ENCODE peak calls at places on chromosomes 12 and 14, in nine cellular contexts. H is caudate nucleus; X is left cardiac atrium; E is neural crest cell; Z is renal cortical epithelial cell; F is stomach; S is iPS DF 19.7; K is GM10248; Q is CD4-positive, alpha-beta T cell. P is an unnamed sample.

GRCh38 chr12:24909667-24910066 is 39.2 kb downstream of the BCAT1 start:
- DNase-seq in Q (no peak), Z (peak), F (no peak), H (no peak), K (no peak), E (no peak), S (no peak), X (peak), P (no peak)

GRCh38 chr12:43284441-43284840 is 267.6 kb downstream of the ADAMTS20 start:
- DNase-seq in Q (no peak), S (no peak), E (no peak), Z (no peak), F (no peak), X (no peak), K (no peak), H (no peak), P (no peak)

GRCh38 chr12:49705479-49706267 is 1.5 kb downstream of the FMNL3 start:
- DNase-seq in E (no peak), K (peak), S (no peak), Z (peak), H (peak), X (peak), Q (no peak), F (no peak), P (peak)

GRCh38 chr12:88650715-88651114 is 70.4 kb upstream of the KITLG start:
- DNase-seq in S (no peak), F (no peak), K (no peak), Z (peak), E (no peak), X (no peak), Q (no peak), H (no peak), P (no peak)

GRCh38 chr12:68030248-68030647 is 41.0 kb downstream of the IFNG-AS1 start:
- DNase-seq in E (no peak), F (no peak), Z (no peak), H (no peak), K (no peak), Q (no peak), X (no peak), S (no peak), P (no peak)

GRCh38 chr14:51369814-51370213 is 129.8 kb downstream of the TMX1 start:
- DNase-seq in H (no peak), Z (no peak), K (peak), E (no peak), S (no peak), X (no peak), Q (no peak), F (no peak), P (peak)

GRCh38 chr14:36522347-36522971 is 2.4 kb upstream of the NKX2-1 start:
- DNase-seq in Q (no peak), H (no peak), S (no peak), K (peak), X (no peak), E (peak), Z (no peak), F (no peak), P (no peak)

GRCh38 chr12:3810016-3810370 is 57.1 kb upstream of the CRACR2A start:
- DNase-seq in H (no peak), Z (no peak), E (no peak), S (no peak), X (no peak), Q (no peak), K (no peak), F (no peak), P (no peak)

GRCh38 chr12:50387972-50388478 is 8.4 kb downstream of the FAM186A start:
- DNase-seq in H (no peak), Z (no peak), K (no peak), S (no peak), X (no peak), E (no peak), Q (no peak), F (no peak), P (no peak)

GRCh38 chr12:15984097-15984800 is 73.1 kb downstream of the DERA start:
- DNase-seq in K (no peak), H (no peak), X (no peak), Z (peak), Q (no peak), E (no peak), F (no peak), S (no peak), P (no peak)

GRCh38 chr12:52120951-52121847 is 41.7 kb downstream of the SMIM41 start:
- DNase-seq in Z (no peak), E (no peak), X (no peak), S (no peak), F (no peak), K (peak), H (no peak), Q (no peak), P (no peak)

GRCh38 chr14:93936245-93936644 is 9.1 kb downstream of the FAM181A start:
- DNase-seq in X (no peak), E (peak), K (no peak), S (peak), Z (peak), H (no peak), F (no peak), Q (no peak), P (peak)

GRCh38 chr12:52679875-52680274 is 332 bp downstream of the KRT1 start:
- DNase-seq in F (no peak), E (no peak), S (no peak), H (no peak), Z (no peak), X (no peak), K (no peak), Q (no peak), P (no peak)

GRCh38 chr12:12018454-12018853 is 52.3 kb upstream of the BCL2L14 start:
- DNase-seq in X (no peak), Z (peak), Q (no peak), H (peak), S (no peak), K (no peak), E (no peak), F (no peak), P (no peak)

GRCh38 chr14:54589076-54589475 is 22.1 kb downstream of the SAMD4A start:
- DNase-seq in K (no peak), Q (no peak), E (no peak), S (no peak), H (no peak), F (no peak), X (no peak), Z (peak), P (no peak)

GRCh38 chr12:13095266-13095995 is 8.0 kb downstream of the GSG1 start:
- DNase-seq in H (no peak), Z (peak), X (no peak), E (no peak), K (no peak), Q (no peak), S (no peak), F (no peak), P (no peak)

GRCh38 chr12:18467636-18468520 is 206.6 kb downstream of the PIK3C2G start:
- DNase-seq in K (no peak), S (no peak), H (no peak), X (no peak), Q (no peak), F (no peak), E (no peak), Z (no peak), P (peak)